ENCODE peak calls at places on chromosomes 12 and 14, in seven cellular contexts. W is stimulated activated CD8-positive, alpha-beta memory T cell treated with anti-CD3 and anti-CD28 coated beads, Interleukin-4, amount 100 ng/mL, for 1 hour; Q is GM12892; D is MCF 10A; P is EL; F is NCI-H2029; B is left cardiac atrium. Y is an unnamed sample.

GRCh38 chr14:90114554-90114953 is 52.8 kb downstream of the KCNK13 start:
- DNase-seq in D (peak), P (no peak), B (no peak), Q (no peak), F (no peak), W (no peak), Y (no peak)

GRCh38 chr14:96098309-96098998 is 59.3 kb downstream of the C14orf132 start:
- DNase-seq in P (peak), W (no peak), F (peak), D (peak), Q (no peak), B (no peak), Y (no peak)

GRCh38 chr12:77406131-77406905 is 340.9 kb upstream of the E2F7 start:
- DNase-seq in W (no peak), D (no peak), F (no peak), Q (no peak), B (no peak), P (no peak), Y (no peak)

GRCh38 chr12:69068431-69068830 is 135.5 kb upstream of the CPM start:
- DNase-seq in D (peak), W (no peak), B (no peak), Q (no peak), P (peak), F (no peak), Y (no peak)

GRCh38 chr12:7542813-7543212 is 39.2 kb upstream of the CD163 start:
- DNase-seq in W (no peak), P (peak), Q (no peak), F (no peak), D (peak), B (no peak), Y (no peak)

GRCh38 chr14:36408388-36408787 is 88.0 kb upstream of the MBIP start:
- DNase-seq in B (no peak), D (peak), F (no peak), P (no peak), W (no peak), Q (no peak), Y (no peak)

GRCh38 chr12:4997939-4998338 is 45.7 kb upstream of the KCNA5 start:
- DNase-seq in Q (no peak), F (no peak), W (no peak), B (peak), D (peak), P (peak), Y (no peak)

GRCh38 chr14:24224618-24225071 is 7.5 kb downstream of the NEDD8 start:
- DNase-seq in F (no peak), Q (no peak), B (no peak), P (peak), W (no peak), D (peak), Y (no peak)

GRCh38 chr12:50055831-50056628 is 1.4 kb upstream of the ASIC1 start:
- DNase-seq in P (peak), B (no peak), W (no peak), F (no peak), D (peak), Q (peak), Y (no peak)

GRCh38 chr12:89544730-89545184 is 18.9 kb upstream of the POC1B start:
- DNase-seq in D (peak), F (peak), W (no peak), P (no peak), B (peak), Q (no peak), Y (peak)

GRCh38 chr14:81033841-81034240 is 78.4 kb downstream of the TSHR start:
- DNase-seq in W (no peak), B (no peak), Q (no peak), D (no peak), P (no peak), F (no peak), Y (no peak)

GRCh38 chr14:81272322-81272721 is 51.6 kb upstream of the GTF2A1 start:
- DNase-seq in D (no peak), P (no peak), W (no peak), F (no peak), Q (no peak), B (no peak), Y (no peak)

GRCh38 chr12:87866602-87867292 is 162.5 kb downstream of the C12orf50 start:
- DNase-seq in P (peak), F (no peak), B (no peak), W (no peak), Q (no peak), D (peak), Y (no peak)

GRCh38 chr12:131773582-131774221 is 54.5 kb upstream of the MMP17 start:
- DNase-seq in P (no peak), F (no peak), W (no peak), Q (peak), D (no peak), B (no peak), Y (no peak)

GRCh38 chr14:69812725-69813124 is 15.7 kb upstream of the SLC10A1 start:
- DNase-seq in W (no peak), Q (no peak), D (peak), F (no peak), P (no peak), B (no peak), Y (no peak)

GRCh38 chr12:131795688-131796410 is 32.3 kb upstream of the MMP17 start:
- DNase-seq in Q (no peak), F (no peak), W (no peak), B (no peak), P (no peak), D (no peak), Y (no peak)

GRCh38 chr14:22008098-22008412 is 334.4 kb upstream of the OR4E1 start:
- DNase-seq in P (no peak), W (no peak), B (no peak), Q (no peak), D (no peak), F (no peak), Y (no peak)

GRCh38 chr14:99537399-99537798 is 56.2 kb downstream of the CCNK start:
- DNase-seq in W (no peak), B (no peak), F (no peak), Q (no peak), P (peak), D (peak), Y (peak)

GRCh38 chr12:30696943-30697342 is 1.3 kb upstream of the IPO8 start:
- DNase-seq in P (no peak), B (no peak), Q (no peak), D (no peak), F (no peak), W (no peak), Y (no peak)

GRCh38 chr14:72678360-72678759 is 215.5 kb downstream of the DPF3 start:
- DNase-seq in Q (no peak), D (no peak), F (no peak), W (no peak), P (peak), B (no peak), Y (no peak)

GRCh38 chr12:53004582-53004981 is 1.7 kb upstream of the EIF4B start:
- DNase-seq in Q (no peak), W (no peak), P (peak), F (no peak), D (no peak), B (no peak), Y (no peak)

GRCh38 chr14:33375781-33376180 is 437.1 kb downstream of the NPAS3 start:
- DNase-seq in W (no peak), F (no peak), P (no peak), Q (no peak), D (no peak), B (no peak), Y (no peak)

GRCh38 chr12:91127296-91127695 is 16.0 kb upstream of the LUM start:
- DNase-seq in B (no peak), P (peak), D (no peak), F (no peak), Q (no peak), W (no peak), Y (no peak)

GRCh38 chr12:131340616-131341210 is 370.2 kb upstream of the SFSWAP start:
- DNase-seq in D (no peak), W (no peak), Q (no peak), P (no peak), B (no peak), F (no peak), Y (no peak)

GRCh38 chr12:48812389-48812788 is 5.9 kb upstream of the CACNB3 start:
- DNase-seq in F (no peak), P (peak), D (no peak), Q (no peak), B (no peak), W (no peak), Y (no peak)

GRCh38 chr12:89695830-89696229 is 12.8 kb downstream of the ATP2B1 start:
- DNase-seq in W (no peak), B (no peak), D (no peak), F (no peak), P (no peak), Q (no peak), Y (no peak)

GRCh38 chr12:57165741-57166140 is 18.3 kb upstream of the LRP1-AS start:
- DNase-seq in D (peak), Q (no peak), W (no peak), P (no peak), B (no peak), F (no peak), Y (no peak)

GRCh38 chr14:75079521-75079920 is 10.1 kb downstream of the ZC2HC1C start:
- DNase-seq in W (no peak), F (no peak), B (no peak), Q (no peak), P (no peak), D (no peak), Y (no peak)

GRCh38 chr12:13161172-13161571 is 35.4 kb upstream of the EMP1 start:
- DNase-seq in P (no peak), D (no peak), B (no peak), F (no peak), Q (no peak), W (no peak), Y (no peak)